ENCODE peak calls at places on chromosome 19, in six cellular contexts. One of them, this sample, is unnamed. For H3K9me3, the result is how much of the 10 kb centered on the place peaks cover.

GRCh38 chr19:33212024-33212772 is 13.5 kb downstream of the SLC7A10 start:
- DNase-seq in H1: no peak
- DNase-seq in tibial nerve: no peak
- DNase-seq in transverse colon: no peak
- DNase-seq in ovary: no peak
- DNase-seq in K562: no peak
- DNase-seq in this sample: no peak

GRCh38 chr19:55488986-55489710 is 912 bp downstream of the SSC5D start:
- DNase-seq in H1: no peak
- DNase-seq in tibial nerve: no peak
- DNase-seq in transverse colon: no peak
- DNase-seq in ovary: peak
- DNase-seq in K562: no peak
- DNase-seq in this sample: no peak

GRCh38 chr19:48413879-48414623 is 20.6 kb downstream of the GRIN2D start:
- DNase-seq in H1: no peak
- DNase-seq in tibial nerve: no peak
- DNase-seq in transverse colon: no peak
- DNase-seq in ovary: no peak
- DNase-seq in K562: no peak
- DNase-seq in this sample: no peak

GRCh38 chr19:17281391-17282304 is at the start of gene ANKLE1:
- DNase-seq in H1: no peak
- DNase-seq in tibial nerve: no peak
- DNase-seq in transverse colon: peak
- DNase-seq in ovary: no peak
- DNase-seq in K562: peak
- DNase-seq in this sample: no peak

GRCh38 chr19:50300814-50301606 is 28.2 kb downstream of the KCNC3 start:
- DNase-seq in H1: no peak
- DNase-seq in tibial nerve: no peak
- DNase-seq in transverse colon: no peak
- DNase-seq in ovary: no peak
- DNase-seq in K562: no peak
- DNase-seq in this sample: no peak

GRCh38 chr19:49837009-49837310 is 14.0 kb upstream of the PTOV1 start:
- DNase-seq in H1: no peak
- DNase-seq in tibial nerve: no peak
- DNase-seq in transverse colon: no peak
- DNase-seq in ovary: no peak
- DNase-seq in K562: no peak
- DNase-seq in this sample: no peak

GRCh38 chr19:54188224-54188871 is 1.0 kb downstream of the MBOAT7 start:
- DNase-seq in H1: no peak
- DNase-seq in tibial nerve: no peak
- DNase-seq in transverse colon: no peak
- DNase-seq in ovary: no peak
- DNase-seq in K562: peak
- DNase-seq in this sample: no peak

GRCh38 chr19:1651061-1651547 is 1.3 kb downstream of the TCF3 start:
- DNase-seq in H1: no peak
- DNase-seq in tibial nerve: no peak
- DNase-seq in transverse colon: peak
- DNase-seq in ovary: no peak
- DNase-seq in K562: no peak
- DNase-seq in this sample: no peak

GRCh38 chr19:54077334-54077733 is 3.8 kb downstream of the TARM1 start:
- DNase-seq in H1: no peak
- DNase-seq in tibial nerve: no peak
- DNase-seq in transverse colon: no peak
- DNase-seq in ovary: no peak
- DNase-seq in K562: peak
- DNase-seq in this sample: no peak

GRCh38 chr19:1070931-1071791 is 4.2 kb downstream of the ARHGAP45 start:
- DNase-seq in H1: no peak
- DNase-seq in tibial nerve: no peak
- DNase-seq in transverse colon: no peak
- DNase-seq in ovary: no peak
- DNase-seq in K562: no peak
- DNase-seq in this sample: no peak

GRCh38 chr19:13622727-13623126 is 116.4 kb upstream of the CACNA1A start:
- DNase-seq in H1: no peak
- DNase-seq in tibial nerve: no peak
- DNase-seq in transverse colon: no peak
- DNase-seq in ovary: no peak
- DNase-seq in K562: no peak
- DNase-seq in this sample: no peak

GRCh38 chr19:17076539-17076919 is 952 bp downstream of the MYO9B start:
- DNase-seq in H1: no peak
- DNase-seq in tibial nerve: no peak
- DNase-seq in transverse colon: peak
- DNase-seq in ovary: no peak
- DNase-seq in K562: no peak
- DNase-seq in this sample: no peak

GRCh38 chr19:1847684-1848398 is 442 bp downstream of the REXO1 start:
- DNase-seq in H1: no peak
- DNase-seq in tibial nerve: no peak
- DNase-seq in transverse colon: peak
- DNase-seq in ovary: no peak
- DNase-seq in K562: peak
- DNase-seq in this sample: no peak

GRCh38 chr19:30649934-30650614 is 277.9 kb downstream of the ZNF536 start:
- DNase-seq in H1: no peak
- DNase-seq in tibial nerve: peak
- DNase-seq in transverse colon: no peak
- DNase-seq in ovary: no peak
- DNase-seq in K562: peak
- DNase-seq in this sample: no peak

GRCh38 chr19:39131255-39131755 is 5.7 kb downstream of the PAK4 start:
- DNase-seq in H1: no peak
- DNase-seq in tibial nerve: no peak
- DNase-seq in transverse colon: no peak
- DNase-seq in ovary: peak
- DNase-seq in K562: no peak
- DNase-seq in this sample: no peak

GRCh38 chr19:54521022-54521859 is 18.6 kb downstream of the LAIR2 start:
- DNase-seq in H1: no peak
- DNase-seq in tibial nerve: no peak
- DNase-seq in transverse colon: no peak
- DNase-seq in ovary: no peak
- DNase-seq in K562: no peak
- DNase-seq in this sample: no peak

GRCh38 chr19:57280913-57281425 is 684 bp downstream of the ZNF460 start:
- DNase-seq in H1: no peak
- DNase-seq in tibial nerve: no peak
- DNase-seq in transverse colon: no peak
- DNase-seq in ovary: no peak
- DNase-seq in K562: no peak
- DNase-seq in this sample: no peak

GRCh38 chr19:34432797-34433196 is 4.6 kb downstream of the UBA2 start:
- DNase-seq in H1: no peak
- DNase-seq in tibial nerve: peak
- DNase-seq in transverse colon: no peak
- DNase-seq in ovary: peak
- DNase-seq in K562: no peak
- DNase-seq in this sample: no peak

GRCh38 chr19:422213-422916 is 13.4 kb upstream of the C2CD4C start:
- DNase-seq in H1: no peak
- DNase-seq in tibial nerve: no peak
- DNase-seq in transverse colon: no peak
- DNase-seq in ovary: no peak
- DNase-seq in K562: no peak
- DNase-seq in this sample: no peak

GRCh38 chr19:7292950-7293794 is 1.0 kb downstream of the INSR start:
- DNase-seq in H1: no peak
- DNase-seq in tibial nerve: no peak
- DNase-seq in transverse colon: peak
- DNase-seq in ovary: peak
- DNase-seq in K562: no peak
- DNase-seq in this sample: peak

GRCh38 chr19:18972851-18973250 is 31.8 kb upstream of the HOMER3 start:
- DNase-seq in H1: no peak
- DNase-seq in tibial nerve: no peak
- DNase-seq in transverse colon: no peak
- DNase-seq in ovary: no peak
- DNase-seq in K562: no peak
- DNase-seq in this sample: no peak

GRCh38 chr19:32691952-32692726 is 518 bp downstream of the NUDT19 start:
- DNase-seq in H1: no peak
- DNase-seq in tibial nerve: peak
- DNase-seq in transverse colon: peak
- DNase-seq in ovary: peak
- DNase-seq in K562: peak
- DNase-seq in this sample: peak

DNA sequence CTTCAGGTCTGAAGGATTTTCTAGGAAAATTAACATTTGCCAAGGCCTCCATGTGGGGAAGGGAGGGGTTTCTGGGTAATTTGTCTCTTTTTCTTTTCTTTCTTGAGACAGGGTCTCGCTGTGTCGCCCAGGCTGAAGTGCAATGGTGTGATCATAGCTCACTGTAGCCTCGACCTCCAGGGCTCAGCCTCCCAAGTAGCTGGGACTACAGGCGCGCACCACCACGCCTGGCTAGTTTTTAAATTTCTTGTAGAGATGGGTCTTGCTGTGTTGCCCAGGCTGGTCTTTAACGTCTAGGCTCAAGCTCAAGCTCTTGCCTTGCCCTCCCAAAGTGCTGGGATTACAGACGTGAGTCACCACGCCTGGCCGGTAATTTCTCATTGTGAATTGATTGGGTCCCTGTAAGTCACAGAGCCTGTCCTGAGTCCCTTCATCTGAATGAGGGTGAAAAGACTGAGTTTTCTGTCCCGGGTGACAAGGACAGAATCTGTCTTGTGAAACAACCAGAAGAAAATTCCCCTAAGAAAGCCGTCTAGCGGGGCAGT is 10.0 kb upstream of the SPC24 start:
- DNase-seq in H1: no peak
- DNase-seq in tibial nerve: no peak
- DNase-seq in transverse colon: no peak
- DNase-seq in ovary: no peak
- DNase-seq in K562: no peak
- DNase-seq in this sample: no peak
- H3K4me3 ChIP-seq in H1: no peak
- H3K4me3 ChIP-seq in tibial nerve: no peak
- H3K4me3 ChIP-seq in transverse colon: no peak
- H3K4me3 ChIP-seq in ovary: no peak
- H3K4me3 ChIP-seq in K562: no peak
- H3K4me3 ChIP-seq in this sample: no peak

DNA sequence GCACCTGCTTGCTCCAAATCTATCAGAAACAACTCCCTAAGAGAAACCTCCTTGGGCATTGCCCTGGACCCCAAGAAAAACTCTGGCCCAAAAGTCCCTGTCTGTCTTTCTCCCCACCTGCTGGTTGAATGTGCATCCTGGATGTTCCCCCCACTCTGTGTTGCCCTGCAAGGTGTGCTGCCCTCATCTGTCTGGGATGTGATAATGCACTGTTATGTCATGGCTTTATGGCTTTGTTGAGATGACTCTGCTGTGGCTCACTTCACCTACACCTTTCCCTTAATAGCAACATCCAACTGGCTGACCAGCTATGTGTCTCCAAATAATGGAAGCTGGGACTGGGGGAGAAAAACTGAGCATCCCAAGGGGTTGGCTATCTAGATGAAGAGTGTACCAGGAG is 2.6 kb downstream of the ZNF20 start:
- DNase-seq in H1: no peak
- DNase-seq in tibial nerve: no peak
- DNase-seq in transverse colon: no peak
- DNase-seq in ovary: no peak
- DNase-seq in K562: no peak
- DNase-seq in this sample: no peak
- H3K9me3 ChIP-seq in H1: under half
- H3K9me3 ChIP-seq in tibial nerve: under half
- H3K9me3 ChIP-seq in transverse colon: under half
- H3K9me3 ChIP-seq in ovary: under half
- H3K9me3 ChIP-seq in K562: under half
- H3K9me3 ChIP-seq in this sample: under half

DNA sequence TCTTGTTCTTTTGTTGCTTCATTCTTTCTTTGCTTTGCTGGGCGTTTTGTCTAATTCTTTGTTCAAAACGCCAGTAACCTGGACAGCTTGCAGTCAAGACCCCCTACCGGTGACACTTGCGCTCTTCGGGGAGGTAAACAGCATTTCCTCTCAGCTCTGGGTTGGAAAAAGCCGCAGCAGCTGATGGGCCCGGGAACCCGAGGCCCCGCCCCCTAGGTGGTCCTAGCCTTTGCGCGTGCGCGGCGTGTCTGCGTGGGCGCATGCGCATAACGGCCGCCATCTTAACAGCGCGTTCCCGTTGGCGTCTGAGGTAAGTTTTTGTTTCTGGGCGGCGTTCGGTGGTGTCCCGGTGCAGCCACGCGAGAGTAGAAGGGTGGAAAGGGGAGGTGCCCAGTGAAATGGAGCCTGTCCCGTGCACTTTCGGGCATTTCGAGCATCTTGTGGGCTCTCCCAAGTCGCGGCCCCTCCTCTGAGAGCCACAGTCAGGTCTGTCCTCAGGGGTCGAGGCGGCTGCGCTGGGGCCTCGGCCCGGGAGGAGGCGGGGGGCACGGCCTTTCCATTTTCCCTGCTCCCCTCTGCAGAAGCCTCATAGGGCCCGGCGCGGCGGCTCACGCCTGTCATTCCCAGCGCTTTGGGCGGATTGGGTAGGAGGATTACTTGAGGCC is at the start of gene ZNF559:
- DNase-seq in H1: peak
- DNase-seq in tibial nerve: peak
- DNase-seq in transverse colon: peak
- DNase-seq in ovary: peak
- DNase-seq in K562: peak
- DNase-seq in this sample: peak
- TF ChIP-seq EP300 in H1: no peak
- TF ChIP-seq EP300 in tibial nerve: peak
- TF ChIP-seq EP300 in transverse colon: no peak
- TF ChIP-seq EP300 in ovary: no peak
- TF ChIP-seq EP300 in K562: no peak
- TF ChIP-seq EP300 in this sample: no peak

GRCh38 chr19:11377237-11377636 is 2.8 kb downstream of the SWSAP1 start:
- DNase-seq in H1: no peak
- DNase-seq in tibial nerve: peak
- DNase-seq in transverse colon: peak
- DNase-seq in ovary: peak
- DNase-seq in K562: peak
- DNase-seq in this sample: no peak
- H3K4me3 ChIP-seq in H1: no peak
- H3K4me3 ChIP-seq in tibial nerve: no peak
- H3K4me3 ChIP-seq in transverse colon: no peak
- H3K4me3 ChIP-seq in ovary: no peak
- H3K4me3 ChIP-seq in K562: no peak
- H3K4me3 ChIP-seq in this sample: no peak

GRCh38 chr19:15616627-15617270 is 1.7 kb downstream of the CYP4F8 start:
- DNase-seq in H1: no peak
- DNase-seq in tibial nerve: no peak
- DNase-seq in transverse colon: no peak
- DNase-seq in ovary: no peak
- DNase-seq in K562: no peak
- DNase-seq in this sample: no peak
- H3K9me3 ChIP-seq in H1: half or more
- H3K9me3 ChIP-seq in tibial nerve: under half
- H3K9me3 ChIP-seq in transverse colon: under half
- H3K9me3 ChIP-seq in ovary: under half
- H3K9me3 ChIP-seq in K562: under half
- H3K9me3 ChIP-seq in this sample: under half